ENCODE peak calls at places on chromosome 21, in nine cellular contexts. F is OCI-LY7; A is lung; J is A549; N is PC-9; K is RWPE2; T is Peyer's patch; X is left ventricle myocardium inferior; V is CD8-positive, alpha-beta memory T cell. B is an unnamed sample.

GRCh38 chr21:25501996-25502665 is 105.2 kb downstream of the MRPL39 start:
- DNase-seq in F (no peak), A (no peak), J (no peak), N (no peak), K (no peak), T (no peak), X (no peak), V (no peak), B (no peak)

GRCh38 chr21:17105972-17106371 is 406.9 kb upstream of the CXADR start:
- DNase-seq in F (no peak), A (no peak), J (no peak), N (peak; percentile 38), K (no peak), T (no peak), X (no peak), V (no peak), B (no peak)

GRCh38 chr21:41890355-41890754 is 11.2 kb upstream of the PRDM15 start:
- DNase-seq in F (no peak), A (no peak), J (no peak), N (no peak), K (no peak), T (no peak), X (no peak), V (no peak), B (no peak)

GRCh38 chr21:36429672-36430546 is 44.7 kb downstream of the CHAF1B start:
- DNase-seq in F (no peak), A (peak; percentile 69), J (peak; percentile 92), N (peak; percentile 97), K (peak; percentile 97), T (peak; percentile 76), X (peak; percentile 64), V (peak; percentile 32), B (peak; percentile 65)

GRCh38 chr21:20875741-20876140 is 122.5 kb upstream of the NCAM2 start:
- DNase-seq in F (no peak), A (no peak), J (no peak), N (no peak), K (no peak), T (no peak), X (no peak), V (no peak), B (no peak)

GRCh38 chr21:42843021-42843420 is 36.3 kb downstream of the WDR4 start:
- DNase-seq in F (no peak), A (no peak), J (no peak), N (no peak), K (peak; percentile 28), T (peak; percentile 13), X (no peak), V (no peak), B (no peak)

GRCh38 chr21:39904457-39904856 is 37.2 kb downstream of the PCP4 start:
- DNase-seq in F (no peak), A (no peak), J (no peak), N (no peak), K (no peak), T (no peak), X (no peak), V (no peak), B (no peak)

GRCh38 chr21:31577280-31577679 is 82.2 kb upstream of the SOD1 start:
- DNase-seq in F (no peak), A (no peak), J (no peak), N (no peak), K (no peak), T (no peak), X (no peak), V (no peak), B (no peak)

GRCh38 chr21:28142692-28143091 is 850.0 kb downstream of the LTN1 start:
- DNase-seq in F (no peak), A (no peak), J (no peak), N (no peak), K (no peak), T (no peak), X (no peak), V (no peak), B (no peak)

GRCh38 chr21:31656199-31657095 is 3.0 kb upstream of the SOD1 start:
- DNase-seq in F (no peak), A (no peak), J (no peak), N (peak; percentile 56), K (no peak), T (no peak), X (no peak), V (no peak), B (no peak)

GRCh38 chr21:23936224-23936623 is 1671.1 kb downstream of the MRPL39 start:
- DNase-seq in F (no peak), A (no peak), J (peak; percentile 0), N (no peak), K (no peak), T (no peak), X (no peak), V (no peak), B (no peak)

GRCh38 chr21:15967661-15968060 is 237.9 kb downstream of the USP25 start:
- DNase-seq in F (no peak), A (no peak), J (no peak), N (no peak), K (no peak), T (no peak), X (no peak), V (no peak), B (no peak)

GRCh38 chr21:15272591-15272990 is 207.8 kb upstream of the NRIP1 start:
- DNase-seq in F (no peak), A (no peak), J (no peak), N (no peak), K (no peak), T (no peak), X (no peak), V (no peak), B (no peak)

GRCh38 chr21:42363331-42363730 is 3.0 kb downstream of the TFF1 start:
- DNase-seq in F (no peak), A (no peak), J (peak; percentile 52), N (peak; percentile 83), K (no peak), T (no peak), X (no peak), V (no peak), B (no peak)

GRCh38 chr21:38798081-38798480 is 7.6 kb upstream of the ETS2 start:
- DNase-seq in F (no peak), A (no peak), J (no peak), N (no peak), K (no peak), T (no peak), X (no peak), V (no peak), B (no peak)

GRCh38 chr21:38800046-38800758 is 5.5 kb upstream of the ETS2 start:
- DNase-seq in F (no peak), A (no peak), J (no peak), N (no peak), K (no peak), T (no peak), X (no peak), V (no peak), B (no peak)

GRCh38 chr21:38797470-38797869 is 8.3 kb upstream of the ETS2 start:
- DNase-seq in F (no peak), A (no peak), J (peak; percentile 83), N (peak; percentile 96), K (no peak), T (peak; percentile 87), X (no peak), V (no peak), B (no peak)

GRCh38 chr21:38796426-38796825 is 9.3 kb upstream of the ETS2 start:
- DNase-seq in F (no peak), A (no peak), J (no peak), N (no peak), K (no peak), T (no peak), X (no peak), V (no peak), B (no peak)

GRCh38 chr21:38798481-38798882 is 7.2 kb upstream of the ETS2 start:
- DNase-seq in F (no peak), A (no peak), J (peak; percentile 92), N (peak; percentile 91), K (peak; percentile 95), T (peak; percentile 92), X (no peak), V (no peak), B (no peak)
- H3K4me1 ChIP-seq in F (no peaks in the 10 kb centered on the region), A (no peaks in the 10 kb centered on the region), J (peaks cover 85% of the 10 kb centered on the region), N (peaks cover 56% of the 10 kb centered on the region), K (peaks cover 71% of the 10 kb centered on the region), T (peaks cover 41% of the 10 kb centered on the region), X (no peaks in the 10 kb centered on the region), V (no peaks in the 10 kb centered on the region), B (peaks cover 8% of the 10 kb centered on the region)

GRCh38 chr21:37455504-37455911 is 88.9 kb downstream of the DYRK1A start:
- DNase-seq in F (no peak), A (no peak), J (peak; percentile 28), N (no peak), K (no peak), T (no peak), X (no peak), V (no peak), B (no peak)

GRCh38 chr21:37452222-37452621 is 85.6 kb downstream of the DYRK1A start:
- DNase-seq in F (no peak), A (no peak), J (no peak), N (no peak), K (no peak), T (no peak), X (peak; percentile 31), V (no peak), B (no peak)

GRCh38 chr21:37451446-37451845 is 84.9 kb downstream of the DYRK1A start:
- DNase-seq in F (no peak), A (no peak), J (no peak), N (no peak), K (no peak), T (no peak), X (no peak), V (no peak), B (no peak)

GRCh38 chr21:37454869-37455503 is 88.4 kb downstream of the DYRK1A start:
- DNase-seq in F (no peak), A (no peak), J (no peak), N (no peak), K (no peak), T (no peak), X (no peak), V (no peak), B (no peak)

DNA sequence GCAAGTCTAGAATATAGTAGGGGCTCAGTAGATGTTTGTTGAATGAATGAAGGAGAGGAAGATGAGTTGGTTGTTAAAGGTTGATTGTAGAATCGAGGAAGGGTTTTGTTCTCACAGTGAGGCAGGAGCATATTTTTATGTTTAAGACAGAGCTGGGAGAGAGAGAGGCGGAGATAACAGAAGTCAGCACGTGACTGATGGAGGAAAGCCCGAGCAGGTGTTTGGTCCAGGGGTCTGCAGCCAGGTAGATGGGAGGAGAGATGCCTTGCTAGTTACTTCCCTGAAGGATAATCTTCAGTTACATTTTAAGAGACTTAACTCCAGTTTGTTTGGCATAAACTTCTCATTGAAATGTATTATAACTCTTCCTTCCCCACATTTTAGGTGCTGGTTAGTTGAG is 86.8 kb downstream of the DYRK1A start:
- DNase-seq in F (no peak), A (no peak), J (no peak), N (no peak), K (no peak), T (no peak), X (no peak), V (no peak), B (no peak)
- H3K4me1 ChIP-seq in F (peaks cover 11% of the 10 kb centered on the region), A (peaks cover 28% of the 10 kb centered on the region), J (peaks cover 79% of the 10 kb centered on the region), N (peaks cover 34% of the 10 kb centered on the region), K (peaks cover 21% of the 10 kb centered on the region), T (peaks cover 38% of the 10 kb centered on the region), X (peaks cover 98% of the 10 kb centered on the region), V (peaks cover 71% of the 10 kb centered on the region), B (no peaks in the 10 kb centered on the region)

GRCh38 chr21:29349702-29350101 is 51.0 kb downstream of the BACH1 start:
- DNase-seq in F (no peak), A (peak; percentile 73), J (no peak), N (no peak), K (no peak), T (no peak), X (no peak), V (no peak), B (no peak)
- H3K4me1 ChIP-seq in F (peaks cover 11% of the 10 kb centered on the region), A (peaks cover 10% of the 10 kb centered on the region), J (no peaks in the 10 kb centered on the region), N (peaks cover 5% of the 10 kb centered on the region), K (peaks cover 15% of the 10 kb centered on the region), T (peaks cover 10% of the 10 kb centered on the region), X (peaks cover 31% of the 10 kb centered on the region), V (peaks cover 6% of the 10 kb centered on the region), B (peaks cover 4% of the 10 kb centered on the region)

GRCh38 chr21:45304945-45305344 is 17.2 kb upstream of the POFUT2 start:
- DNase-seq in F (no peak), A (no peak), J (no peak), N (no peak), K (peak; percentile 36), T (no peak), X (peak; percentile 16), V (no peak), B (peak; percentile 21)
- H3K4me1 ChIP-seq in F (no peaks in the 10 kb centered on the region), A (peaks cover 31% of the 10 kb centered on the region), J (peaks cover 18% of the 10 kb centered on the region), N (no peaks in the 10 kb centered on the region), K (no peaks in the 10 kb centered on the region), T (peaks cover 49% of the 10 kb centered on the region), X (peaks cover 76% of the 10 kb centered on the region), V (peaks cover 27% of the 10 kb centered on the region), B (peaks cover 3% of the 10 kb centered on the region)